ENCODE peak calls at places on chromosomes 1 and 21, in six cellular contexts. One of them, this sample, is unnamed.

GRCh38 chr1:214901718-214902117 is 180.8 kb upstream of the KCNK2 start:
- DNase-seq in NCI-H1105: no peak
- DNase-seq in AG09319: no peak
- DNase-seq in HuH-7.5: no peak
- DNase-seq in activated CD4-positive, alpha-beta T cell treated with anti-CD3 and anti-CD28 coated beads, Interleukin-2, amount 50 U/mL, for 24 hours: no peak
- DNase-seq in Calu3: peak; percentile 28
- DNase-seq in this sample: no peak

GRCh38 chr1:209601809-209602657 is 18.5 kb downstream of the CAMK1G start:
- DNase-seq in HuH-7.5: no peak
- DNase-seq in Calu3: peak; percentile 61
- DNase-seq in activated CD4-positive, alpha-beta T cell treated with anti-CD3 and anti-CD28 coated beads, Interleukin-2, amount 50 U/mL, for 24 hours: peak; percentile 17
- DNase-seq in NCI-H1105: no peak
- DNase-seq in AG09319: peak; percentile 25
- DNase-seq in this sample: peak; percentile 56

GRCh38 chr1:206464456-206464964 is 5.8 kb upstream of the IKBKE start:
- DNase-seq in AG09319: peak; percentile 76
- DNase-seq in activated CD4-positive, alpha-beta T cell treated with anti-CD3 and anti-CD28 coated beads, Interleukin-2, amount 50 U/mL, for 24 hours: no peak
- DNase-seq in NCI-H1105: no peak
- DNase-seq in Calu3: no peak
- DNase-seq in HuH-7.5: no peak
- DNase-seq in this sample: no peak

GRCh38 chr1:212286437-212287131 is 1.4 kb downstream of the PPP2R5A start:
- DNase-seq in Calu3: no peak
- DNase-seq in AG09319: no peak
- DNase-seq in NCI-H1105: no peak
- DNase-seq in activated CD4-positive, alpha-beta T cell treated with anti-CD3 and anti-CD28 coated beads, Interleukin-2, amount 50 U/mL, for 24 hours: no peak
- DNase-seq in HuH-7.5: no peak
- DNase-seq in this sample: no peak

GRCh38 chr1:70220015-70220414 is 1.2 kb upstream of the SRSF11 start:
- DNase-seq in activated CD4-positive, alpha-beta T cell treated with anti-CD3 and anti-CD28 coated beads, Interleukin-2, amount 50 U/mL, for 24 hours: no peak
- DNase-seq in Calu3: no peak
- DNase-seq in AG09319: no peak
- DNase-seq in NCI-H1105: no peak
- DNase-seq in HuH-7.5: no peak
- DNase-seq in this sample: no peak

GRCh38 chr1:101769520-101769919 is 227.2 kb downstream of the OLFM3 start:
- DNase-seq in HuH-7.5: peak; percentile 2
- DNase-seq in AG09319: no peak
- DNase-seq in activated CD4-positive, alpha-beta T cell treated with anti-CD3 and anti-CD28 coated beads, Interleukin-2, amount 50 U/mL, for 24 hours: no peak
- DNase-seq in NCI-H1105: peak; percentile 17
- DNase-seq in Calu3: no peak
- DNase-seq in this sample: peak; percentile 19

GRCh38 chr1:118926261-118926660 is 61.9 kb downstream of the TBX15 start:
- DNase-seq in activated CD4-positive, alpha-beta T cell treated with anti-CD3 and anti-CD28 coated beads, Interleukin-2, amount 50 U/mL, for 24 hours: no peak
- DNase-seq in AG09319: no peak
- DNase-seq in HuH-7.5: no peak
- DNase-seq in NCI-H1105: no peak
- DNase-seq in Calu3: no peak
- DNase-seq in this sample: no peak

GRCh38 chr1:27940297-27940696 is 5.5 kb downstream of the SMPDL3B start:
- DNase-seq in Calu3: peak; percentile 13
- DNase-seq in HuH-7.5: no peak
- DNase-seq in activated CD4-positive, alpha-beta T cell treated with anti-CD3 and anti-CD28 coated beads, Interleukin-2, amount 50 U/mL, for 24 hours: peak; percentile 66
- DNase-seq in NCI-H1105: no peak
- DNase-seq in AG09319: no peak
- DNase-seq in this sample: peak; percentile 73

GRCh38 chr1:159132271-159132881 is 39.0 kb upstream of the CADM3 start:
- DNase-seq in NCI-H1105: peak; percentile 47
- DNase-seq in AG09319: peak; percentile 14
- DNase-seq in activated CD4-positive, alpha-beta T cell treated with anti-CD3 and anti-CD28 coated beads, Interleukin-2, amount 50 U/mL, for 24 hours: peak; percentile 60
- DNase-seq in HuH-7.5: peak; percentile 6
- DNase-seq in Calu3: peak; percentile 85
- DNase-seq in this sample: peak; percentile 70

GRCh38 chr21:15009964-15010363 is 54.8 kb downstream of the NRIP1 start:
- DNase-seq in HuH-7.5: no peak
- DNase-seq in activated CD4-positive, alpha-beta T cell treated with anti-CD3 and anti-CD28 coated beads, Interleukin-2, amount 50 U/mL, for 24 hours: no peak
- DNase-seq in NCI-H1105: no peak
- DNase-seq in AG09319: peak; percentile 34
- DNase-seq in Calu3: no peak
- DNase-seq in this sample: no peak

This sample was measured in HEK293T.